ENCODE peak calls at places on chromosome 15, in five cellular contexts. One of them, this sample, is unnamed. For H3K4me1, the result is how much of the 10 kb centered on the place peaks cover.

GRCh38 chr15:63986751-63987341 is 59.4 kb downstream of the DAPK2 start:
- DNase-seq in A549: no peak
- DNase-seq in CD8-positive, alpha-beta T cell: no peak
- DNase-seq in body of pancreas: no peak
- DNase-seq in fibroblast of lung: no peak
- DNase-seq in this sample: no peak

GRCh38 chr15:85879334-85880163 is 84.8 kb upstream of the KLHL25 start:
- DNase-seq in A549: no peak
- DNase-seq in CD8-positive, alpha-beta T cell: no peak
- DNase-seq in body of pancreas: no peak
- DNase-seq in fibroblast of lung: no peak
- DNase-seq in this sample: no peak

GRCh38 chr15:49731187-49731828 is 110.5 kb downstream of the DTWD1 start:
- DNase-seq in A549: no peak
- DNase-seq in CD8-positive, alpha-beta T cell: no peak
- DNase-seq in body of pancreas: peak
- DNase-seq in fibroblast of lung: no peak
- DNase-seq in this sample: no peak

GRCh38 chr15:48636511-48636910 is 9.0 kb downstream of the FBN1 start:
- DNase-seq in A549: no peak
- DNase-seq in CD8-positive, alpha-beta T cell: no peak
- DNase-seq in body of pancreas: no peak
- DNase-seq in fibroblast of lung: no peak
- DNase-seq in this sample: no peak

GRCh38 chr15:88810449-88810848 is 7.2 kb downstream of the ACAN start:
- DNase-seq in A549: no peak
- DNase-seq in CD8-positive, alpha-beta T cell: no peak
- DNase-seq in body of pancreas: no peak
- DNase-seq in fibroblast of lung: no peak
- DNase-seq in this sample: peak

GRCh38 chr15:90930861-90931629 is 1.3 kb downstream of the HDDC3 start:
- DNase-seq in A549: no peak
- DNase-seq in CD8-positive, alpha-beta T cell: no peak
- DNase-seq in body of pancreas: no peak
- DNase-seq in fibroblast of lung: no peak
- DNase-seq in this sample: no peak

GRCh38 chr15:48385431-48385830 is 54.2 kb downstream of the DUT start:
- DNase-seq in A549: no peak
- DNase-seq in CD8-positive, alpha-beta T cell: no peak
- DNase-seq in body of pancreas: no peak
- DNase-seq in fibroblast of lung: peak
- DNase-seq in this sample: no peak

GRCh38 chr15:78917888-78918287 is 27.0 kb downstream of the CTSH start:
- DNase-seq in A549: no peak
- DNase-seq in CD8-positive, alpha-beta T cell: no peak
- DNase-seq in body of pancreas: no peak
- DNase-seq in fibroblast of lung: no peak
- DNase-seq in this sample: no peak

GRCh38 chr15:50241684-50242450 is 23.7 kb downstream of the HDC start:
- DNase-seq in A549: no peak
- DNase-seq in CD8-positive, alpha-beta T cell: no peak
- DNase-seq in body of pancreas: no peak
- DNase-seq in fibroblast of lung: peak
- DNase-seq in this sample: peak

GRCh38 chr15:26628879-26629529 is 143.9 kb downstream of the GABRB3 start:
- DNase-seq in A549: peak
- DNase-seq in CD8-positive, alpha-beta T cell: no peak
- DNase-seq in body of pancreas: peak
- DNase-seq in fibroblast of lung: peak
- DNase-seq in this sample: no peak

GRCh38 chr15:89964555-89964954 is 36.6 kb upstream of the ZNF710 start:
- DNase-seq in A549: no peak
- DNase-seq in CD8-positive, alpha-beta T cell: no peak
- DNase-seq in body of pancreas: peak
- DNase-seq in fibroblast of lung: no peak
- DNase-seq in this sample: no peak

GRCh38 chr15:90982135-90982534 is 12.2 kb downstream of the PRC1 start:
- DNase-seq in A549: no peak
- DNase-seq in CD8-positive, alpha-beta T cell: no peak
- DNase-seq in body of pancreas: no peak
- DNase-seq in fibroblast of lung: peak
- DNase-seq in this sample: peak

GRCh38 chr15:55695432-55695831 is 47.5 kb downstream of the PRTG start:
- DNase-seq in A549: no peak
- DNase-seq in CD8-positive, alpha-beta T cell: no peak
- DNase-seq in body of pancreas: no peak
- DNase-seq in fibroblast of lung: no peak
- DNase-seq in this sample: no peak

GRCh38 chr15:40766906-40767837 is 2.6 kb upstream of the C15orf62 start:
- DNase-seq in A549: no peak
- DNase-seq in CD8-positive, alpha-beta T cell: no peak
- DNase-seq in body of pancreas: no peak
- DNase-seq in fibroblast of lung: peak
- DNase-seq in this sample: peak

GRCh38 chr15:87477759-87478687 is 778.5 kb downstream of the NTRK3 start:
- DNase-seq in A549: peak
- DNase-seq in CD8-positive, alpha-beta T cell: no peak
- DNase-seq in body of pancreas: peak
- DNase-seq in fibroblast of lung: peak
- DNase-seq in this sample: peak

GRCh38 chr15:84981711-84982300 is at the start of gene PDE8A:
- DNase-seq in A549: peak
- DNase-seq in CD8-positive, alpha-beta T cell: peak
- DNase-seq in body of pancreas: peak
- DNase-seq in fibroblast of lung: no peak
- DNase-seq in this sample: peak

DNA sequence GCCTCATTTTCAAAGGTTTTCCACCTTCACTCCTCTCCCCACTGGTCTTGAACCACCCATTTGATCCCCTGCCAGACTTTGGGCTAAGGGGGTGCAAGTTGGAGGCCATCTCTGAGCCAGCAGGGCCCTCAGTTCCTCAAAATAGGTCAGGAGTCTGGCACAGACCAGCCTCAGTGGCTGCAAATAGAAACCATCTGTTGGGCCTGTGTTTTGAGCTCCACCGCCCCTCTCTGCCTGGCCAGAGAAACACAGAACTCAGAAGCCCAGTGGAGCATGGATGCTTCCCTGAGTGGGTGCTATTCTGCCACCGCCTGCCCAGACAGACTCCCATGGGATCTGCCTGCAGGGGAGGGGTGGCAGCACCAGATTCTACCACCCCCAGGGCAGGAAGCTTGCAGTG is 56.3 kb downstream of the CORO2B start:
- DNase-seq in A549: no peak
- DNase-seq in CD8-positive, alpha-beta T cell: no peak
- DNase-seq in body of pancreas: no peak
- DNase-seq in fibroblast of lung: peak
- DNase-seq in this sample: no peak
- TF ChIP-seq CTCF in A549: no peak
- TF ChIP-seq CTCF in CD8-positive, alpha-beta T cell: no peak
- TF ChIP-seq CTCF in body of pancreas: no peak
- TF ChIP-seq CTCF in fibroblast of lung: no peak
- TF ChIP-seq CTCF in this sample: no peak

GRCh38 chr15:96335429-96335807 is 4.9 kb downstream of the NR2F2 start:
- DNase-seq in A549: no peak
- DNase-seq in CD8-positive, alpha-beta T cell: no peak
- DNase-seq in body of pancreas: no peak
- DNase-seq in fibroblast of lung: peak
- DNase-seq in this sample: no peak
- H3K4me1 ChIP-seq in A549: half or more
- H3K4me1 ChIP-seq in CD8-positive, alpha-beta T cell: under half
- H3K4me1 ChIP-seq in body of pancreas: half or more
- H3K4me1 ChIP-seq in fibroblast of lung: under half
- H3K4me1 ChIP-seq in this sample: under half

GRCh38 chr15:52369455-52369854 is 73.9 kb upstream of the MYO5C start:
- DNase-seq in A549: no peak
- DNase-seq in CD8-positive, alpha-beta T cell: no peak
- DNase-seq in body of pancreas: no peak
- DNase-seq in fibroblast of lung: no peak
- DNase-seq in this sample: no peak
- TF ChIP-seq CTCF in A549: no peak
- TF ChIP-seq CTCF in CD8-positive, alpha-beta T cell: no peak
- TF ChIP-seq CTCF in body of pancreas: no peak
- TF ChIP-seq CTCF in fibroblast of lung: no peak
- TF ChIP-seq CTCF in this sample: no peak

GRCh38 chr15:68808091-68808490 is 12.6 kb downstream of the ANP32A start:
- DNase-seq in A549: no peak
- DNase-seq in CD8-positive, alpha-beta T cell: no peak
- DNase-seq in body of pancreas: no peak
- DNase-seq in fibroblast of lung: no peak
- DNase-seq in this sample: no peak
- H3K4me1 ChIP-seq in A549: under half
- H3K4me1 ChIP-seq in CD8-positive, alpha-beta T cell: half or more
- H3K4me1 ChIP-seq in body of pancreas: under half
- H3K4me1 ChIP-seq in fibroblast of lung: under half
- H3K4me1 ChIP-seq in this sample: under half

GRCh38 chr15:75661041-75661778 is 13.5 kb downstream of the SNX33 start:
- DNase-seq in A549: peak
- DNase-seq in CD8-positive, alpha-beta T cell: no peak
- DNase-seq in body of pancreas: peak
- DNase-seq in fibroblast of lung: peak
- DNase-seq in this sample: peak
- TF ChIP-seq CTCF in A549: no peak
- TF ChIP-seq CTCF in CD8-positive, alpha-beta T cell: no peak
- TF ChIP-seq CTCF in body of pancreas: no peak
- TF ChIP-seq CTCF in fibroblast of lung: no peak
- TF ChIP-seq CTCF in this sample: no peak

DNA sequence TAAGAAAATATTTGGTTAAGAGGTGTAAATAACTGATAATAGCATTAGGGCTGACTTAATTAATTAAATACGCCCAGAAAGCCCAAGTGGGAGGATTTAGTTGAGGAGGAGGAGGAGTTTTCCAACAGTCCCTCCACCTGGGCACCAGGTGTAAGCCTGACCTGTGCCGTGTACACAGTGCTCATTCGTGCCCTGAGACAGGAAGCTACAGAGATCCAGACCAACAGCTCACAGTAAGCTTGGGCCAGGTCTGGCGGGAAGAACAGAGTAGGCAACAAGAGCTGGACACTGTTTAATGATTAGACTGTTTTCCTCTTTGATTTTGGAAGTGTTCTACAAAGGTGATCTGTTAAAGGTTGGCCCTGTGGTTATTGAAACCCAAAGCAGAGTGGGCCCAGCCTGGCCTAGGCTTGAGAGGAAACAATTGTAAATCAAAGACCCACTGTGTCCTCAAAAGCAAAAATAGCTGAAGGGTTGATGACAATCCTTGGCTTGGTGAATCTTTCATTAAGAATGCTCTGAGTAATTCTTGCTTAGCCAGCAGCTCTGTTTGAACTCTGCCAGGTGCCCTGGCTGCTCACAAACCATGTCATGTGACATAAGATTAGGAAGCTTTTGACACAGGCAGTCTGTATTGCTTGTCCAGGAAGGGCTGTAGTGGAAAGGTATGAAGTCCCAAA is 13.8 kb downstream of the SQOR start:
- DNase-seq in A549: peak
- DNase-seq in CD8-positive, alpha-beta T cell: no peak
- DNase-seq in body of pancreas: peak
- DNase-seq in fibroblast of lung: no peak
- DNase-seq in this sample: peak
- H3K4me1 ChIP-seq in A549: half or more
- H3K4me1 ChIP-seq in CD8-positive, alpha-beta T cell: under half
- H3K4me1 ChIP-seq in body of pancreas: under half
- H3K4me1 ChIP-seq in fibroblast of lung: under half
- H3K4me1 ChIP-seq in this sample: under half

DNA sequence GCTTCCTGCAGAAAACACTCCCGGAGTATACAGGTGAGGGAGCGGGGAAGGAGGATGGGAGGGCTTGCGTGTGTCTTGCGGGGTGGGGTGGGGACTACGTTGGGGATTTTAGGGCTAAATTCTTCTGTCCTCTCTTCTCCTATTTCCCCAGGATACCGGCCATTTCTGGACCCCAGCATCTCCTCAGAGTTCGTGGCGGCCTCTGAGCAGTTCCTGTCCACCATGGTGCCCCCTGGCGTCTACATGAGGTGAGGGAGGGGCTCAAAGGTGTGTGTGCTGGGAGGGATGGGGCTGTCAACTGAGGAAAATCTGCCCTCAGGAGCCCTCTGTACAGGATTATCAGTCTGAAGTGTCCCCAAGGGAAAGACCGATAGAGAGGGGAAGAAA is 6.6 kb downstream of the DUOX1 start:
- DNase-seq in A549: no peak
- DNase-seq in CD8-positive, alpha-beta T cell: no peak
- DNase-seq in body of pancreas: no peak
- DNase-seq in fibroblast of lung: no peak
- DNase-seq in this sample: no peak
- TF ChIP-seq CTCF in A549: no peak
- TF ChIP-seq CTCF in CD8-positive, alpha-beta T cell: no peak
- TF ChIP-seq CTCF in body of pancreas: no peak
- TF ChIP-seq CTCF in fibroblast of lung: peak
- TF ChIP-seq CTCF in this sample: no peak

GRCh38 chr15:45548753-45549520 is 26.4 kb upstream of the SLC30A4 start:
- DNase-seq in A549: no peak
- DNase-seq in CD8-positive, alpha-beta T cell: no peak
- DNase-seq in body of pancreas: no peak
- DNase-seq in fibroblast of lung: no peak
- DNase-seq in this sample: no peak
- H3K4me1 ChIP-seq in A549: under half
- H3K4me1 ChIP-seq in CD8-positive, alpha-beta T cell: under half
- H3K4me1 ChIP-seq in body of pancreas: under half
- H3K4me1 ChIP-seq in fibroblast of lung: under half
- H3K4me1 ChIP-seq in this sample: under half

This sample was measured in foreskin keratinocyte.